ENCODE peak calls at places on chromosomes 12 and 14, in ten cellular contexts. J is endodermal cell, W is A172, I is HFFc6, D is gastrocnemius medialis, A is HTR-8/SVneo, Z is NCI-H1417, S is SK-N-SH, N is vagina, U is HCT116. L is an unnamed sample.

GRCh38 chr12:39467432-39467870 is 24.5 kb upstream of the KIF21A start:
- DNase-seq in I (no peak), U (no peak), D (no peak), N (no peak), W (no peak), A (no peak), J (no peak), Z (no peak), S (no peak), L (no peak)

GRCh38 chr12:78584695-78585094 is 279.9 kb upstream of the SYT1 start:
- DNase-seq in W (no peak), I (no peak), A (no peak), S (no peak), Z (no peak), D (no peak), N (no peak), J (peak), U (peak), L (no peak)

GRCh38 chr12:112183591-112184021 is 58.2 kb downstream of the TRAFD1 start:
- DNase-seq in I (no peak), U (no peak), J (peak), N (no peak), S (no peak), D (peak), A (no peak), W (no peak), Z (no peak), L (no peak)

GRCh38 chr12:91180577-91180976 is 2.0 kb downstream of the DCN start:
- DNase-seq in N (no peak), D (no peak), Z (no peak), W (no peak), I (peak), S (peak), J (no peak), A (no peak), U (no peak), L (no peak)

GRCh38 chr12:124699878-124700277 is 132.5 kb upstream of the NCOR2 start:
- DNase-seq in W (no peak), Z (peak), S (no peak), J (peak), D (no peak), A (no peak), N (no peak), I (no peak), U (no peak), L (no peak)

GRCh38 chr12:123801573-123802178 is 39.6 kb downstream of the DNAH10 start:
- DNase-seq in Z (no peak), A (no peak), W (peak), U (peak), J (no peak), D (no peak), S (no peak), N (no peak), I (peak), L (no peak)

GRCh38 chr12:83323866-83324265 is 637.2 kb downstream of the TMTC2 start:
- DNase-seq in D (no peak), S (peak), Z (no peak), W (no peak), A (no peak), I (no peak), J (no peak), N (no peak), U (no peak), L (no peak)

GRCh38 chr14:75640876-75641275 is 19.8 kb downstream of the ERG28 start:
- DNase-seq in J (no peak), U (no peak), W (no peak), A (no peak), N (no peak), I (no peak), S (no peak), Z (no peak), D (no peak), L (no peak)

GRCh38 chr14:73651005-73651404 is 6.2 kb downstream of the DNAL1 start:
- DNase-seq in W (no peak), S (no peak), A (no peak), J (no peak), D (no peak), U (no peak), N (no peak), I (no peak), Z (no peak), L (no peak)

GRCh38 chr12:26017484-26018211 is 59.2 kb downstream of the RASSF8 start:
- DNase-seq in W (peak), J (peak), A (peak), U (peak), N (no peak), D (no peak), Z (peak), I (no peak), S (peak), L (no peak)

GRCh38 chr14:103115845-103116572 is 7.3 kb upstream of the TNFAIP2 start:
- DNase-seq in S (no peak), J (no peak), D (no peak), N (no peak), U (no peak), I (peak), Z (no peak), W (no peak), A (no peak), L (no peak)

GRCh38 chr12:52600475-52600874 is 788 bp downstream of the KRT72 start:
- DNase-seq in D (no peak), W (no peak), N (peak), S (no peak), J (peak), Z (no peak), I (no peak), A (no peak), U (no peak), L (no peak)

GRCh38 chr14:78127233-78127632 is 42.9 kb upstream of the NRXN3 start:
- DNase-seq in J (no peak), Z (no peak), U (no peak), W (no peak), I (no peak), S (no peak), N (no peak), A (no peak), D (no peak), L (no peak)

GRCh38 chr12:92242917-92243316 is 97.3 kb upstream of the BTG1 start:
- DNase-seq in S (no peak), Z (no peak), W (no peak), I (no peak), N (no peak), D (peak), A (no peak), U (no peak), J (no peak), L (no peak)

GRCh38 chr12:42807251-42807650 is 217.7 kb upstream of the PRICKLE1 start:
- DNase-seq in A (no peak), D (no peak), U (no peak), S (no peak), J (no peak), W (no peak), I (no peak), Z (no peak), N (no peak), L (no peak)

GRCh38 chr14:51972566-51972965 is 16.8 kb upstream of the RTRAF start:
- DNase-seq in Z (no peak), N (no peak), A (no peak), J (no peak), U (no peak), S (no peak), D (no peak), W (no peak), I (no peak), L (no peak)

GRCh38 chr14:101408077-101408831 is 153.0 kb upstream of the DIO3 start:
- DNase-seq in I (peak), J (no peak), A (peak), Z (peak), U (no peak), D (peak), S (no peak), W (no peak), N (no peak), L (no peak)

GRCh38 chr14:90784621-90785270 is 31.5 kb downstream of the TTC7B start:
- DNase-seq in A (no peak), Z (no peak), S (no peak), N (peak), I (no peak), W (no peak), D (no peak), J (peak), U (no peak), L (no peak)

GRCh38 chr12:7093486-7093885 is 1.2 kb upstream of the C1R start:
- DNase-seq in D (no peak), S (no peak), N (no peak), W (no peak), U (no peak), Z (no peak), J (peak), A (no peak), I (no peak), L (no peak)

GRCh38 chr12:64004639-64005038 is 160.1 kb downstream of the SRGAP1 start:
- DNase-seq in Z (no peak), U (no peak), W (no peak), D (no peak), J (no peak), N (no peak), S (no peak), A (no peak), I (peak), L (no peak)

GRCh38 chr12:113152196-113152834 is 2.8 kb downstream of the CFAP73 start:
- DNase-seq in U (no peak), W (no peak), I (no peak), S (no peak), N (no peak), A (no peak), D (no peak), J (no peak), Z (no peak), L (no peak)